ENCODE peak calls at places on chromosome 11, in ten cellular contexts. N is activated T-cell treated with anti-CD3 and anti-CD28 coated beads, Interleukin-2, amount 50 U/mL, for 72 hours; I is astrocyte of the spinal cord; A is stromal cell of bone marrow; D is T-cell; B is neural progenitor cell; E is mucosa of descending colon; R is hippocampal formation; W is substantia nigra; M is CD8-positive, alpha-beta memory T cell. T is an unnamed sample.

GRCh38 chr11:87628161-87628560 is 547.1 kb downstream of the RAB38 start:
- DNase-seq in N (no peak), I (no peak), A (no peak), D (no peak), B (peak; percentile 33), E (no peak), R (no peak), W (no peak), M (no peak), T (no peak)

GRCh38 chr11:62108017-62108750 is 15.6 kb upstream of the INCENP start:
- DNase-seq in N (peak; percentile 29), I (peak; percentile 74), A (peak; percentile 54), D (peak; percentile 37), B (peak; percentile 84), E (peak; percentile 54), R (peak; percentile 84), W (no peak), M (peak; percentile 69), T (peak; percentile 86)

GRCh38 chr11:57800444-57801184 is 39.0 kb downstream of the CTNND1 start:
- DNase-seq in N (no peak), I (peak; percentile 76), A (peak; percentile 50), D (no peak), B (peak; percentile 83), E (no peak), R (peak; percentile 94), W (no peak), M (peak; percentile 65), T (peak; percentile 85)

GRCh38 chr11:68332186-68332585 is 19.8 kb downstream of the LRP5 start:
- DNase-seq in N (no peak), I (no peak), A (no peak), D (no peak), B (no peak), E (no peak), R (no peak), W (no peak), M (no peak), T (no peak)

GRCh38 chr11:130165601-130166456 is 6.2 kb downstream of the ST14 start:
- DNase-seq in N (no peak), I (no peak), A (no peak), D (no peak), B (no peak), E (no peak), R (no peak), W (no peak), M (no peak), T (no peak)

GRCh38 chr11:36501236-36501635 is 8.8 kb downstream of the TRAF6 start:
- DNase-seq in N (no peak), I (no peak), A (no peak), D (no peak), B (no peak), E (no peak), R (no peak), W (no peak), M (no peak), T (no peak)

GRCh38 chr11:31408205-31408604 is 38.5 kb downstream of the DNAJC24 start:
- DNase-seq in N (peak; percentile 1), I (no peak), A (no peak), D (no peak), B (no peak), E (no peak), R (no peak), W (no peak), M (no peak), T (no peak)

GRCh38 chr11:72225411-72225951 is 914 bp downstream of the INPPL1 start:
- DNase-seq in N (peak; percentile 56), I (no peak), A (no peak), D (peak; percentile 20), B (peak; percentile 32), E (no peak), R (no peak), W (no peak), M (peak; percentile 38), T (no peak)

GRCh38 chr11:118911880-118912741 is 13.6 kb downstream of the BCL9L start:
- DNase-seq in N (peak; percentile 87), I (peak; percentile 93), A (peak; percentile 84), D (no peak), B (peak; percentile 78), E (peak; percentile 68), R (no peak), W (no peak), M (peak; percentile 49), T (peak; percentile 92)

GRCh38 chr11:62905286-62905685 is 15.9 kb downstream of the CHRM1 start:
- DNase-seq in N (no peak), I (no peak), A (no peak), D (no peak), B (no peak), E (no peak), R (no peak), W (no peak), M (no peak), T (no peak)

GRCh38 chr11:69189059-69189458 is 33.3 kb downstream of the SMIM38 start:
- DNase-seq in N (no peak), I (no peak), A (no peak), D (no peak), B (no peak), E (no peak), R (no peak), W (no peak), M (no peak), T (no peak)

GRCh38 chr11:12239396-12240298 is 129.3 kb downstream of the MICAL2 start:
- DNase-seq in N (no peak), I (peak; percentile 25), A (no peak), D (no peak), B (no peak), E (no peak), R (no peak), W (no peak), M (no peak), T (no peak)

GRCh38 chr11:27717801-27718229 is 17.6 kb upstream of the BDNF start:
- DNase-seq in N (no peak), I (peak; percentile 62), A (no peak), D (no peak), B (peak; percentile 44), E (no peak), R (no peak), W (no peak), M (no peak), T (peak; percentile 40)

GRCh38 chr11:94849836-94850235 is 81.7 kb downstream of the AMOTL1 start:
- DNase-seq in N (no peak), I (peak; percentile 46), A (no peak), D (no peak), B (no peak), E (no peak), R (no peak), W (no peak), M (no peak), T (peak; percentile 11)

GRCh38 chr11:102115557-102115956 is 5.3 kb downstream of the YAP1 start:
- DNase-seq in N (no peak), I (peak; percentile 82), A (peak; percentile 72), D (no peak), B (peak; percentile 78), E (peak; percentile 39), R (no peak), W (no peak), M (no peak), T (peak; percentile 52)

GRCh38 chr11:78428273-78428651 is 10.6 kb upstream of the GAB2 start:
- DNase-seq in N (no peak), I (no peak), A (no peak), D (no peak), B (no peak), E (no peak), R (no peak), W (no peak), M (no peak), T (no peak)

GRCh38 chr11:106524446-106524845 is 447.0 kb downstream of the AASDHPPT start:
- DNase-seq in N (no peak), I (no peak), A (no peak), D (no peak), B (no peak), E (no peak), R (peak; percentile 51), W (no peak), M (no peak), T (no peak)

GRCh38 chr11:95149659-95150294 is 60.1 kb downstream of the ENDOD1 start:
- DNase-seq in N (no peak), I (peak; percentile 50), A (no peak), D (no peak), B (peak; percentile 90), E (peak; percentile 24), R (peak; percentile 70), W (peak; percentile 47), M (peak; percentile 16), T (no peak)

GRCh38 chr11:73143126-73143838 is 1.2 kb upstream of the FCHSD2 start:
- DNase-seq in N (no peak), I (no peak), A (no peak), D (no peak), B (peak; percentile 34), E (peak; percentile 59), R (no peak), W (no peak), M (peak; percentile 65), T (peak; percentile 19)

GRCh38 chr11:70204466-70204799 is 1.3 kb downstream of the FADD start:
- DNase-seq in N (no peak), I (no peak), A (no peak), D (no peak), B (no peak), E (no peak), R (no peak), W (no peak), M (no peak), T (no peak)

GRCh38 chr11:12835286-12835685 is 161.1 kb downstream of the TEAD1 start:
- DNase-seq in N (no peak), I (no peak), A (no peak), D (no peak), B (no peak), E (no peak), R (no peak), W (no peak), M (no peak), T (no peak)

GRCh38 chr11:108654994-108655631 is 9.8 kb upstream of the DDX10 start:
- DNase-seq in N (peak; percentile 38), I (peak; percentile 66), A (peak; percentile 22), D (no peak), B (peak; percentile 55), E (peak; percentile 82), R (peak; percentile 20), W (no peak), M (no peak), T (peak; percentile 63)

GRCh38 chr11:108614086-108614485 is 20.5 kb upstream of the EXPH5 start:
- DNase-seq in N (no peak), I (no peak), A (no peak), D (no peak), B (no peak), E (no peak), R (no peak), W (no peak), M (no peak), T (no peak)